ENCODE peak calls at places on chromosomes 5 and 9, in nine cellular contexts. Q, M, Y, H, K, F, R, U and B are unnamed samples.

GRCh38 chr9:121718063-121718462 is 66.6 kb downstream of the DAB2IP start:
- DNase-seq in Q (peak; percentile 48), M (no peak), Y (peak; percentile 89), H (no peak), K (peak; percentile 68), F (no peak), R (peak; percentile 58), U (peak; percentile 49), B (no peak)

GRCh38 chr9:94757158-94757557 is 30.7 kb downstream of the AOPEP start:
- DNase-seq in Q (peak; percentile 58), M (peak; percentile 90), Y (no peak), H (no peak), K (no peak), F (no peak), R (no peak), U (no peak), B (no peak)

GRCh38 chr9:121278535-121279169 is 10.7 kb downstream of the GSN start:
- DNase-seq in Q (peak; percentile 96), M (peak; percentile 98), Y (peak; percentile 54), H (peak; percentile 59), K (no peak), F (peak; percentile 80), R (no peak), U (peak; percentile 47), B (peak; percentile 56)

GRCh38 chr5:153222956-153223355 is 267.5 kb upstream of the GRIA1 start:
- DNase-seq in Q (peak; percentile 48), M (peak; percentile 54), Y (no peak), H (no peak), K (no peak), F (no peak), R (no peak), U (no peak), B (no peak)

GRCh38 chr9:93942176-93942575 is 13.0 kb downstream of the BARX1 start:
- DNase-seq in Q (peak; percentile 18), M (no peak), Y (no peak), H (no peak), K (no peak), F (no peak), R (no peak), U (no peak), B (no peak)

GRCh38 chr9:121861501-121862180 is 210.2 kb downstream of the DAB2IP start:
- DNase-seq in Q (no peak), M (peak; percentile 41), Y (peak; percentile 61), H (peak; percentile 31), K (peak; percentile 76), F (no peak), R (peak; percentile 37), U (peak; percentile 45), B (no peak)

GRCh38 chr5:114184006-114184405 is 177.9 kb upstream of the KCNN2 start:
- DNase-seq in Q (no peak), M (peak; percentile 27), Y (no peak), H (no peak), K (no peak), F (no peak), R (no peak), U (no peak), B (no peak)

GRCh38 chr5:55636711-55637110 is 75.4 kb downstream of the SLC38A9 start:
- DNase-seq in Q (peak; percentile 55), M (peak; percentile 62), Y (no peak), H (no peak), K (no peak), F (peak; percentile 88), R (peak; percentile 20), U (no peak), B (peak; percentile 39)

GRCh38 chr5:66904189-66904588 is 292.4 kb downstream of the CD180 start:
- DNase-seq in Q (no peak), M (no peak), Y (no peak), H (no peak), K (no peak), F (no peak), R (no peak), U (no peak), B (no peak)

GRCh38 chr9:108300296-108301287 is 555.2 kb downstream of the ACTL7B start:
- DNase-seq in Q (no peak), M (no peak), Y (no peak), H (no peak), K (no peak), F (no peak), R (no peak), U (no peak), B (no peak)

GRCh38 chr9:78986446-78986845 is 585.3 kb upstream of the TLE4 start:
- DNase-seq in Q (no peak), M (no peak), Y (no peak), H (no peak), K (no peak), F (no peak), R (no peak), U (no peak), B (no peak)

GRCh38 chr5:133817456-133817855 is 151.0 kb downstream of the C5orf15 start:
- DNase-seq in Q (no peak), M (no peak), Y (no peak), H (no peak), K (no peak), F (no peak), R (no peak), U (no peak), B (peak; percentile 33)

GRCh38 chr5:90169078-90169477 is 240.5 kb downstream of the CETN3 start:
- DNase-seq in Q (no peak), M (no peak), Y (peak; percentile 65), H (no peak), K (no peak), F (no peak), R (peak; percentile 19), U (no peak), B (no peak)

GRCh38 chr9:121835581-121836381 is 184.3 kb downstream of the DAB2IP start:
- DNase-seq in Q (no peak), M (no peak), Y (no peak), H (no peak), K (no peak), F (no peak), R (no peak), U (no peak), B (no peak)

GRCh38 chr5:31511305-31511704 is 20.6 kb downstream of the DROSHA start:
- DNase-seq in Q (no peak), M (no peak), Y (no peak), H (no peak), K (no peak), F (no peak), R (no peak), U (no peak), B (no peak)

GRCh38 chr5:136330353-136330913 is 34.9 kb downstream of the TRPC7 start:
- DNase-seq in Q (no peak), M (no peak), Y (no peak), H (no peak), K (no peak), F (no peak), R (no peak), U (no peak), B (no peak)

GRCh38 chr5:57434227-57434640 is 48.4 kb downstream of the ACTBL2 start:
- DNase-seq in Q (peak; percentile 91), M (peak; percentile 82), Y (no peak), H (no peak), K (no peak), F (no peak), R (peak; percentile 18), U (no peak), B (no peak)

GRCh38 chr9:136846376-136847064 is 2.7 kb upstream of the PHPT1 start:
- DNase-seq in Q (no peak), M (no peak), Y (no peak), H (no peak), K (no peak), F (no peak), R (no peak), U (no peak), B (no peak)

GRCh38 chr5:65482727-65483473 is 1.2 kb upstream of the ADAMTS6 start:
- DNase-seq in Q (peak; percentile 77), M (peak; percentile 81), Y (no peak), H (no peak), K (no peak), F (no peak), R (no peak), U (no peak), B (peak; percentile 30)

GRCh38 chr9:119961774-119962408 is 592.7 kb upstream of the BRINP1 start:
- DNase-seq in Q (peak; percentile 40), M (peak; percentile 48), Y (peak; percentile 70), H (peak; percentile 27), K (peak; percentile 85), F (no peak), R (peak; percentile 22), U (peak; percentile 75), B (peak; percentile 45)

GRCh38 chr9:130936285-130937117 is 2.5 kb downstream of the FIBCD1 start:
- DNase-seq in Q (peak; percentile 60), M (peak; percentile 57), Y (peak; percentile 34), H (no peak), K (no peak), F (peak; percentile 74), R (no peak), U (peak; percentile 56), B (no peak)

GRCh38 chr5:179908528-179908927 is 831 bp upstream of the TBC1D9B start:
- DNase-seq in Q (no peak), M (no peak), Y (peak; percentile 44), H (no peak), K (peak; percentile 49), F (peak; percentile 79), R (no peak), U (peak; percentile 30), B (no peak)
- TF ChIP-seq CTCF in Q (peak; percentile 12), M (peak; percentile 42), Y (peak; percentile 29), H (no peak), K (no peak), F (no peak), R (no peak), U (peak; percentile 23), B (no peak)

GRCh38 chr9:22216730-22217160 is 207.6 kb upstream of the CDKN2B start:
- DNase-seq in Q (peak; percentile 40), M (peak; percentile 75), Y (no peak), H (peak; percentile 65), K (no peak), F (no peak), R (no peak), U (no peak), B (no peak)
- TF ChIP-seq CTCF in Q (no peak), M (peak; percentile 15), Y (no peak), H (peak; percentile 18), K (no peak), F (no peak), R (no peak), U (no peak), B (no peak)

DNA sequence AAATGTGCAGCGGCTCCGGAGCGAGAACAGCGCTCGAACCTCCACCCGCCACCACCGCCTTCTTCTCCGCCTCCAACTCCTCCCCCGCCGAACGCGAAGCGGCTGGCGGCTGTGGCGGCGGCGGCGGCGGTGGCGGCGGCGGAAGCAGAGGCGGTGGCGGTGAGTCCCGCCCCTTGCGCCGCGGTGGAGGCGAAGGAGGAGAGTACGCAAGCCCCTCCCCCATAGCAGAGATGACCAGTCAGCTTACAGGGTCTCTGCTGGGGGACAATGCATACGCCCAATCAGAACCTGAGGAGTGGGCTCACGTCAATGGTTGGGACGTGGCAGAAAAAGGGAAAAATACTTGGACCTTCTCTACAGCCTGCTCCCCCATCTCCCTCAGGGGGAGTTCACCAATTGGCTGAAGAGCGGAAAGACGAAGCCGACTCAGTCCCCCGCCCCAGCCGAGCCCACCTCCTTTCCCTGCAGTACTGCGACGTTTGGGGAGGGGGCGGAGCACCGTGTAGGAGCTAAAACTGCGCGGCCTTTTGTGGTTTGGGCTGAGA is at the start of gene PJA2:
- DNase-seq in Q (peak; percentile 100), M (peak; percentile 100), Y (peak; percentile 99), H (peak; percentile 99), K (peak; percentile 99), F (peak; percentile 100), R (peak; percentile 99), U (peak; percentile 98), B (peak; percentile 98)
- TF ChIP-seq CTCF in Q (peak; percentile 31), M (peak; percentile 46), Y (peak; percentile 27), H (peak; percentile 13), K (peak; percentile 50), F (no peak), R (peak; percentile 63), U (no peak), B (peak; percentile 69)

GRCh38 chr5:178590141-178590923 is at the start of gene COL23A1:
- DNase-seq in Q (peak; percentile 53), M (peak; percentile 80), Y (peak; percentile 82), H (no peak), K (peak; percentile 76), F (peak; percentile 83), R (peak; percentile 72), U (peak; percentile 84), B (no peak)
- TF ChIP-seq CTCF in Q (peak; percentile 67), M (peak; percentile 90), Y (peak; percentile 92), H (no peak), K (peak; percentile 74), F (peak; percentile 80), R (peak; percentile 73), U (peak; percentile 77), B (peak; percentile 37)